ENCODE peak calls at places on chromosomes 16 and 17, in six cellular contexts. One of them, this sample, is unnamed.

GRCh38 chr16:57941016-57941656 is 29.8 kb downstream of the CNGB1 start:
- DNase-seq in fibroblast of pulmonary artery: peak
- DNase-seq in prostate gland: peak
- DNase-seq in foreskin fibroblast: peak
- DNase-seq in K562: no peak
- DNase-seq in mesenchymal stem cell: no peak
- DNase-seq in this sample: peak

GRCh38 chr17:79845601-79845949 is 6.3 kb upstream of the CBX4 start:
- DNase-seq in fibroblast of pulmonary artery: no peak
- DNase-seq in prostate gland: no peak
- DNase-seq in foreskin fibroblast: no peak
- DNase-seq in K562: peak
- DNase-seq in mesenchymal stem cell: no peak
- DNase-seq in this sample: peak

GRCh38 chr16:57798953-57799618 is 3.2 kb downstream of the KIFC3 start:
- DNase-seq in fibroblast of pulmonary artery: no peak
- DNase-seq in prostate gland: no peak
- DNase-seq in foreskin fibroblast: no peak
- DNase-seq in K562: no peak
- DNase-seq in mesenchymal stem cell: no peak
- DNase-seq in this sample: no peak

GRCh38 chr16:58588406-58588805 is 41.2 kb downstream of the CNOT1 start:
- DNase-seq in fibroblast of pulmonary artery: no peak
- DNase-seq in prostate gland: no peak
- DNase-seq in foreskin fibroblast: no peak
- DNase-seq in K562: no peak
- DNase-seq in mesenchymal stem cell: no peak
- DNase-seq in this sample: no peak

GRCh38 chr16:11202260-11203091 is 53.5 kb downstream of the SOCS1 start:
- DNase-seq in fibroblast of pulmonary artery: no peak
- DNase-seq in prostate gland: no peak
- DNase-seq in foreskin fibroblast: peak
- DNase-seq in K562: no peak
- DNase-seq in mesenchymal stem cell: peak
- DNase-seq in this sample: no peak

GRCh38 chr17:29162909-29163341 is 17.3 kb downstream of the MYO18A start:
- DNase-seq in fibroblast of pulmonary artery: no peak
- DNase-seq in prostate gland: no peak
- DNase-seq in foreskin fibroblast: no peak
- DNase-seq in K562: peak
- DNase-seq in mesenchymal stem cell: no peak
- DNase-seq in this sample: peak

GRCh38 chr17:31073411-31073810 is 21.4 kb upstream of the NF1 start:
- DNase-seq in fibroblast of pulmonary artery: no peak
- DNase-seq in prostate gland: no peak
- DNase-seq in foreskin fibroblast: no peak
- DNase-seq in K562: no peak
- DNase-seq in mesenchymal stem cell: no peak
- DNase-seq in this sample: no peak

GRCh38 chr17:70168044-70168978 is 1.0 kb upstream of the KCNJ2 start:
- DNase-seq in fibroblast of pulmonary artery: peak
- DNase-seq in prostate gland: peak
- DNase-seq in foreskin fibroblast: peak
- DNase-seq in K562: peak
- DNase-seq in mesenchymal stem cell: peak
- DNase-seq in this sample: peak

GRCh38 chr16:73047536-73048291 is at the start of gene ZFHX3:
- DNase-seq in fibroblast of pulmonary artery: peak
- DNase-seq in prostate gland: peak
- DNase-seq in foreskin fibroblast: peak
- DNase-seq in K562: no peak
- DNase-seq in mesenchymal stem cell: peak
- DNase-seq in this sample: peak

GRCh38 chr17:17051380-17051779 is 9.1 kb downstream of the MPRIP start:
- DNase-seq in fibroblast of pulmonary artery: no peak
- DNase-seq in prostate gland: no peak
- DNase-seq in foreskin fibroblast: no peak
- DNase-seq in K562: no peak
- DNase-seq in mesenchymal stem cell: no peak
- DNase-seq in this sample: no peak

GRCh38 chr16:528111-529011 is 849 bp downstream of the CAPN15 start:
- DNase-seq in fibroblast of pulmonary artery: peak
- DNase-seq in prostate gland: no peak
- DNase-seq in foreskin fibroblast: peak
- DNase-seq in K562: peak
- DNase-seq in mesenchymal stem cell: peak
- DNase-seq in this sample: peak

GRCh38 chr17:36183001-36183810 is 6.8 kb upstream of the TBC1D3B start:
- DNase-seq in fibroblast of pulmonary artery: peak
- DNase-seq in prostate gland: peak
- DNase-seq in foreskin fibroblast: peak
- DNase-seq in K562: peak
- DNase-seq in mesenchymal stem cell: peak
- DNase-seq in this sample: peak

GRCh38 chr16:70681382-70682238 is 4.2 kb downstream of the MTSS2 start:
- DNase-seq in fibroblast of pulmonary artery: no peak
- DNase-seq in prostate gland: no peak
- DNase-seq in foreskin fibroblast: no peak
- DNase-seq in K562: no peak
- DNase-seq in mesenchymal stem cell: no peak
- DNase-seq in this sample: no peak

GRCh38 chr16:87706278-87707000 is 59.3 kb downstream of the KLHDC4 start:
- DNase-seq in fibroblast of pulmonary artery: no peak
- DNase-seq in prostate gland: no peak
- DNase-seq in foreskin fibroblast: no peak
- DNase-seq in K562: no peak
- DNase-seq in mesenchymal stem cell: no peak
- DNase-seq in this sample: no peak

GRCh38 chr16:54191592-54191991 is 95.0 kb downstream of the IRX3 start:
- DNase-seq in fibroblast of pulmonary artery: no peak
- DNase-seq in prostate gland: no peak
- DNase-seq in foreskin fibroblast: no peak
- DNase-seq in K562: no peak
- DNase-seq in mesenchymal stem cell: no peak
- DNase-seq in this sample: no peak

GRCh38 chr16:22347100-22347820 is 27.2 kb downstream of the CDR2 start:
- DNase-seq in fibroblast of pulmonary artery: no peak
- DNase-seq in prostate gland: no peak
- DNase-seq in foreskin fibroblast: no peak
- DNase-seq in K562: no peak
- DNase-seq in mesenchymal stem cell: no peak
- DNase-seq in this sample: no peak

GRCh38 chr16:84842516-84843148 is 22.8 kb downstream of the CRISPLD2 start:
- DNase-seq in fibroblast of pulmonary artery: no peak
- DNase-seq in prostate gland: no peak
- DNase-seq in foreskin fibroblast: no peak
- DNase-seq in K562: no peak
- DNase-seq in mesenchymal stem cell: no peak
- DNase-seq in this sample: peak

GRCh38 chr17:67841992-67842391 is 16.7 kb downstream of the BPTF start:
- DNase-seq in fibroblast of pulmonary artery: no peak
- DNase-seq in prostate gland: no peak
- DNase-seq in foreskin fibroblast: no peak
- DNase-seq in K562: no peak
- DNase-seq in mesenchymal stem cell: no peak
- DNase-seq in this sample: no peak

GRCh38 chr16:1194665-1195392 is 30.2 kb downstream of the TPSG1 start:
- DNase-seq in fibroblast of pulmonary artery: no peak
- DNase-seq in prostate gland: no peak
- DNase-seq in foreskin fibroblast: no peak
- DNase-seq in K562: peak
- DNase-seq in mesenchymal stem cell: no peak
- DNase-seq in this sample: no peak

GRCh38 chr16:65722429-65722828 is 600.6 kb upstream of the CDH11 start:
- DNase-seq in fibroblast of pulmonary artery: no peak
- DNase-seq in prostate gland: no peak
- DNase-seq in foreskin fibroblast: no peak
- DNase-seq in K562: no peak
- DNase-seq in mesenchymal stem cell: no peak
- DNase-seq in this sample: no peak

GRCh38 chr17:4709794-4710692 is at the start of gene ARRB2:
- DNase-seq in fibroblast of pulmonary artery: peak
- DNase-seq in prostate gland: peak
- DNase-seq in foreskin fibroblast: peak
- DNase-seq in K562: peak
- DNase-seq in mesenchymal stem cell: peak
- DNase-seq in this sample: peak

GRCh38 chr17:51362818-51363598 is 102.7 kb downstream of the UTP18 start:
- DNase-seq in fibroblast of pulmonary artery: peak
- DNase-seq in prostate gland: no peak
- DNase-seq in foreskin fibroblast: no peak
- DNase-seq in K562: no peak
- DNase-seq in mesenchymal stem cell: no peak
- DNase-seq in this sample: no peak

GRCh38 chr16:23378256-23378655 is 74.7 kb downstream of the COG7 start:
- DNase-seq in fibroblast of pulmonary artery: no peak
- DNase-seq in prostate gland: no peak
- DNase-seq in foreskin fibroblast: no peak
- DNase-seq in K562: no peak
- DNase-seq in mesenchymal stem cell: no peak
- DNase-seq in this sample: no peak
- H3K4me3 ChIP-seq in fibroblast of pulmonary artery: no peak
- H3K4me3 ChIP-seq in prostate gland: no peak
- H3K4me3 ChIP-seq in foreskin fibroblast: no peak
- H3K4me3 ChIP-seq in K562: no peak
- H3K4me3 ChIP-seq in mesenchymal stem cell: no peak
- H3K4me3 ChIP-seq in this sample: no peak

GRCh38 chr17:65515512-65515911 is 45.9 kb downstream of the AXIN2 start:
- DNase-seq in fibroblast of pulmonary artery: no peak
- DNase-seq in prostate gland: no peak
- DNase-seq in foreskin fibroblast: no peak
- DNase-seq in K562: no peak
- DNase-seq in mesenchymal stem cell: no peak
- DNase-seq in this sample: no peak

GRCh38 chr17:65514541-65514940 is 46.9 kb downstream of the AXIN2 start:
- DNase-seq in fibroblast of pulmonary artery: peak
- DNase-seq in prostate gland: no peak
- DNase-seq in foreskin fibroblast: peak
- DNase-seq in K562: no peak
- DNase-seq in mesenchymal stem cell: no peak
- DNase-seq in this sample: no peak

GRCh38 chr17:65518256-65518655 is 43.2 kb downstream of the AXIN2 start:
- DNase-seq in fibroblast of pulmonary artery: peak
- DNase-seq in prostate gland: no peak
- DNase-seq in foreskin fibroblast: no peak
- DNase-seq in K562: no peak
- DNase-seq in mesenchymal stem cell: no peak
- DNase-seq in this sample: no peak

GRCh38 chr17:65514082-65514481 is 47.4 kb downstream of the AXIN2 start:
- DNase-seq in fibroblast of pulmonary artery: peak
- DNase-seq in prostate gland: no peak
- DNase-seq in foreskin fibroblast: peak
- DNase-seq in K562: no peak
- DNase-seq in mesenchymal stem cell: no peak
- DNase-seq in this sample: no peak

GRCh38 chr17:65515959-65516948 is 45.2 kb downstream of the AXIN2 start:
- DNase-seq in fibroblast of pulmonary artery: peak
- DNase-seq in prostate gland: no peak
- DNase-seq in foreskin fibroblast: peak
- DNase-seq in K562: no peak
- DNase-seq in mesenchymal stem cell: peak
- DNase-seq in this sample: peak
- H3K4me3 ChIP-seq in fibroblast of pulmonary artery: no peak
- H3K4me3 ChIP-seq in prostate gland: no peak
- H3K4me3 ChIP-seq in foreskin fibroblast: no peak
- H3K4me3 ChIP-seq in K562: no peak
- H3K4me3 ChIP-seq in mesenchymal stem cell: no peak
- H3K4me3 ChIP-seq in this sample: no peak

DNA sequence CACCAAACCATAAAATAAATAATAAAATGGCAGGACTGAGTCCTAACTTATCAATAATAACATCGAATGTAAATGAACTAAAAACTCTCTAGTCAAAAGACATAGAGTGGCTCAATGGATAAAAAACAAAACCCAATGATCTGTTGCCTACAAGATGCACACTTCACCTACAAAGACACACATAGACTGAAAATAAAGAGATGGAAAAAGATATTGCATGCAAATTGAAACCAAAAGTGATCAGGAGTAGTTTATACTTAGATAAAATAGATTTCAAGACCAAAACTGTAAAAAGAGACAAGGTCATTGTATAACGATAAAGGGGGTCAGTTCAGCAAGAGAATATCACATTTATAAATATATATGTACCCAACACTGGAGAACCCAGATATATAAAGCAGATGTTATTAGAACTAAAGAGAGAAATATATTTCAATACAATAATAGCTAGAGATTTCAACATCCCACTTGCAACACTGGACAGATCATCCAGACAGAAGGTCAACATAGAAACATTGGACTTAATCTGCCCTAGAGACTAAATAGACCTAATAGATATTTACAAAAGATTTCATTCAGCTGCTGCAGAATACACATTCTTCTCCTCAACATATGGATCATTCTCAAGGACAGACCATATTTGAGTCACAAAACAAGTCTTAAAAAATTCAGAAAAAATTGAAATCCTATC is 29.8 kb downstream of the SLC47A2 start:
- DNase-seq in fibroblast of pulmonary artery: no peak
- DNase-seq in prostate gland: no peak
- DNase-seq in foreskin fibroblast: peak
- DNase-seq in K562: no peak
- DNase-seq in mesenchymal stem cell: peak
- DNase-seq in this sample: peak
- H3K4me3 ChIP-seq in fibroblast of pulmonary artery: no peak
- H3K4me3 ChIP-seq in prostate gland: no peak
- H3K4me3 ChIP-seq in foreskin fibroblast: no peak
- H3K4me3 ChIP-seq in K562: no peak
- H3K4me3 ChIP-seq in mesenchymal stem cell: no peak
- H3K4me3 ChIP-seq in this sample: no peak

GRCh38 chr16:86516618-86517003 is 6.3 kb downstream of the FOXF1 start:
- DNase-seq in fibroblast of pulmonary artery: no peak
- DNase-seq in prostate gland: no peak
- DNase-seq in foreskin fibroblast: no peak
- DNase-seq in K562: no peak
- DNase-seq in mesenchymal stem cell: peak
- DNase-seq in this sample: peak

GRCh38 chr16:86515780-86516617 is 5.7 kb downstream of the FOXF1 start:
- DNase-seq in fibroblast of pulmonary artery: peak
- DNase-seq in prostate gland: no peak
- DNase-seq in foreskin fibroblast: no peak
- DNase-seq in K562: no peak
- DNase-seq in mesenchymal stem cell: peak
- DNase-seq in this sample: peak

GRCh38 chr16:86514656-86515376 is 4.5 kb downstream of the FOXF1 start:
- DNase-seq in fibroblast of pulmonary artery: no peak
- DNase-seq in prostate gland: no peak
- DNase-seq in foreskin fibroblast: no peak
- DNase-seq in K562: no peak
- DNase-seq in mesenchymal stem cell: peak
- DNase-seq in this sample: no peak

GRCh38 chr16:86517033-86517432 is 6.7 kb downstream of the FOXF1 start:
- DNase-seq in fibroblast of pulmonary artery: no peak
- DNase-seq in prostate gland: no peak
- DNase-seq in foreskin fibroblast: no peak
- DNase-seq in K562: no peak
- DNase-seq in mesenchymal stem cell: peak
- DNase-seq in this sample: peak

DNA sequence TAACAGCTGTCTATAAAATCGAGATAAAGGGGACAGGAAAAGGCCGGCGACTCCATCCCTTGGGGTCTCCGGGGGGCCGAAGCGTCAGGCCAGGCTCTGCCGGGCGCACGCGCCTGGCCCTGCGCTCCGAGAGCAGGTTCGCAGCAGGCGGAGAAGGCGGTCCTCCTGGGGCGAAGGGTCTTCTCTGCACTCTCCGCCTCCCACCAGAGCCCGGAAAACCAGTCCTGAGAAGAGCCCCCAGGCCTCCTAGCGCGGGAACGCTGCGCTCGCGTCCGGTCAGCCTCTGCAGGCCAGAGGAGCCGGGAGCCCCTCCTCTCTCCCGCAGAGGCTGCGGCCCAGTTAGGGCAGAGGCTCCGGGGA is 5.1 kb downstream of the FOXF1 start:
- DNase-seq in fibroblast of pulmonary artery: no peak
- DNase-seq in prostate gland: no peak
- DNase-seq in foreskin fibroblast: no peak
- DNase-seq in K562: no peak
- DNase-seq in mesenchymal stem cell: peak
- DNase-seq in this sample: peak
- H3K4me3 ChIP-seq in fibroblast of pulmonary artery: peak
- H3K4me3 ChIP-seq in prostate gland: peak
- H3K4me3 ChIP-seq in foreskin fibroblast: peak
- H3K4me3 ChIP-seq in K562: no peak
- H3K4me3 ChIP-seq in mesenchymal stem cell: peak
- H3K4me3 ChIP-seq in this sample: peak

This sample was measured in fibroblast of villous mesenchyme.